ENCODE peak calls at places on chromosome 7, in eight cellular contexts. K, O, P, H, Q, W, R and N are unnamed samples.

GRCh38 chr7:2687338-2687869 is 598 bp upstream of the AMZ1 start:
- DNase-seq in K (peak), W (no peak), H (peak), Q (peak), R (peak), P (no peak), O (no peak), N (no peak)

GRCh38 chr7:26278769-26279168 is 12.9 kb upstream of the SNX10 start:
- DNase-seq in P (no peak), H (no peak), O (no peak), K (no peak), W (peak), Q (no peak), R (peak), N (no peak)

GRCh38 chr7:49294611-49295010 is 370.3 kb downstream of the CDC14C start:
- DNase-seq in P (peak), R (peak), Q (no peak), H (no peak), W (no peak), K (no peak), O (no peak), N (no peak)

GRCh38 chr7:37786741-37787569 is 61.4 kb upstream of the NME8 start:
- DNase-seq in Q (no peak), W (peak), R (no peak), K (no peak), P (no peak), O (no peak), H (no peak), N (no peak)

GRCh38 chr7:37342665-37343471 is 105.8 kb downstream of the ELMO1 start:
- DNase-seq in W (peak), O (no peak), R (no peak), K (no peak), H (no peak), P (no peak), Q (no peak), N (no peak)

GRCh38 chr7:54888067-54888735 is 129.2 kb upstream of the SEC61G start:
- DNase-seq in P (no peak), W (no peak), K (peak), R (peak), O (no peak), H (no peak), Q (no peak), N (no peak)

GRCh38 chr7:56287429-56288138 is 171.4 kb upstream of the NUPR2 start:
- DNase-seq in R (no peak), P (no peak), K (peak), Q (no peak), H (no peak), W (no peak), O (peak), N (no peak)

GRCh38 chr7:103592187-103592586 is 146.2 kb upstream of the SLC26A5 start:
- DNase-seq in R (no peak), H (no peak), O (no peak), W (no peak), K (no peak), P (no peak), Q (no peak), N (no peak)

GRCh38 chr7:77327067-77327931 is 88.8 kb downstream of the GSAP start:
- DNase-seq in R (peak), O (peak), H (peak), Q (peak), P (no peak), W (peak), K (peak), N (peak)

GRCh38 chr7:139572704-139573395 is 49.4 kb downstream of the CLEC2L start:
- DNase-seq in Q (no peak), P (no peak), W (no peak), H (no peak), R (no peak), K (no peak), O (no peak), N (no peak)

GRCh38 chr7:141731476-141732149 is 6.5 kb upstream of the SSBP1 start:
- DNase-seq in K (peak), P (no peak), R (no peak), O (no peak), Q (no peak), H (no peak), W (no peak), N (no peak)

GRCh38 chr7:47233996-47234395 is 347.9 kb downstream of the TNS3 start:
- DNase-seq in P (no peak), Q (no peak), K (no peak), W (no peak), R (no peak), H (no peak), O (no peak), N (no peak)

GRCh38 chr7:109479388-109479787 is 909.7 kb downstream of the DNAJB9 start:
- DNase-seq in R (no peak), Q (no peak), P (no peak), H (no peak), W (no peak), O (no peak), K (no peak), N (no peak)

GRCh38 chr7:99740573-99741437 is 5.8 kb upstream of the CYP3A7 start:
- DNase-seq in R (peak), H (no peak), Q (peak), O (no peak), P (no peak), W (no peak), K (peak), N (peak)

GRCh38 chr7:112866424-112866823 is 76.2 kb upstream of the TMEM168 start:
- DNase-seq in H (no peak), P (no peak), R (no peak), K (no peak), W (peak), O (no peak), Q (no peak), N (no peak)

DNA sequence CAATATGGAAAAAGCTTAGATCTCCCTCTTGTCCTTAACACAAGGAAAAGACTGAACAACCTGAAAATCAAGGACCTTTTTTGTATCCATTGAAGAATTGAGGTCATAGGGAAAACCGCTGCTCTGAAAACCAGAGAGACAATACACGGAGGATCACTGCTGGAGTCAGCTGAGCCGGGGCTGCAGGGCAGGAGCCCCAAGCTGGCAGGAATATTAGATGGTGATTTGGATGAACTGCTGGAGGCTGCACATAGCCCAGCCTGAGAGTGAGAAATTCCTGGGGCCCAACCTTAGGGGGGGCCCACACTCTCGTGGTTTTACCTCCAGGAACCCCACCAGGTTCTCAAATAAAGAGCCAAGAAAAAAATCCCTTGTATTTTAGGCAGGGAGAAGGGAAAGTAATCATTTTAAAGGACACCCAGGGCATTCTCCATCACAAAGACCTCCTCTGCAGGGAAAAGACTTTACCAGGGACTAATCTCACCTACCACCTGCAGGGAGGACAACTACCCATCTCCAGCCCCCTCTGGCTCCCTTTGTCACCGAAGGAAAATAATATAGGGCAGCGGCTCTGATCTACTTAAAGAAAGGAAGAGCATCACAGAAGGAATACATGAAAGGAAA is 55.4 kb upstream of the RNF32 start:
- DNase-seq in O (no peak), H (no peak), P (no peak), Q (no peak), W (no peak), K (no peak), R (no peak), N (no peak)
- H3K4me3 ChIP-seq in O (no peak), H (no peak), P (no peak), Q (no peak), W (no peak), K (no peak), R (no peak), N (no peak)

GRCh38 chr7:68311958-68312357 is 1286.3 kb upstream of the AUTS2 start:
- DNase-seq in O (no peak), K (no peak), R (no peak), P (no peak), Q (no peak), W (no peak), H (no peak), N (no peak)

GRCh38 chr7:68309806-68310205 is 1288.5 kb upstream of the AUTS2 start:
- DNase-seq in Q (no peak), R (no peak), O (no peak), P (no peak), K (no peak), H (no peak), W (no peak), N (no peak)

GRCh38 chr7:68314208-68314607 is 1284.1 kb upstream of the AUTS2 start:
- DNase-seq in W (no peak), K (no peak), R (no peak), Q (no peak), O (no peak), H (no peak), P (no peak), N (no peak)

GRCh38 chr7:68317476-68317875 is 1280.8 kb upstream of the AUTS2 start:
- DNase-seq in R (no peak), O (no peak), K (no peak), Q (no peak), W (no peak), P (no peak), H (no peak), N (no peak)

DNA sequence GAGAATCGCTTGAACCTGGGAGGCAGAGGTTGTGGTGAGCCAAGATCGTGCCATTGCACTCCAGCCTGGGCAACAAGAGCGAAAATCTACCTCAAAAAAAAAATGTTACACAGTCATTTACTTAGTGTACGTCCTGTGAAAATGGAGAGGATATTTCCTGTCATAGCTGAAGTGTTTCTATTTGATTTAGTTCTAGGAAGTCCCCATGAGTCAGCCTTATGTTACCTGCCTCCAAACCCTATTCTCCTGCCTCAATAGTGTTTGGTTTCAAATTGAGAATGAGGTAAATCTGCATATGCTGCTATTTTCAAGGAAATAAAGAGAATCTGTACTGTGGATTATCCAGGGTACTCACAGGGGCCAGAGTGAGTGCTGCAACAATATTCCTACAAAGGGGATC is 1284.5 kb upstream of the AUTS2 start:
- DNase-seq in Q (no peak), O (no peak), K (no peak), W (no peak), H (no peak), R (no peak), P (no peak), N (no peak)
- H3K4me3 ChIP-seq in Q (no peak), O (no peak), K (no peak), W (no peak), H (no peak), R (no peak), P (no peak), N (no peak)

GRCh38 chr7:14836571-14837189 is 65.9 kb downstream of the DGKB start:
- DNase-seq in R (peak), K (peak), Q (peak), P (no peak), H (peak), O (peak), W (no peak), N (peak)
- H3K4me3 ChIP-seq in R (no peak), K (no peak), Q (no peak), P (no peak), H (peak), O (no peak), W (no peak), N (peak)

GRCh38 chr7:6256709-6257535 is 15.5 kb downstream of the CYTH3 start:
- DNase-seq in R (peak), H (peak), P (no peak), W (peak), Q (peak), O (peak), K (peak), N (peak)
- H3K4me3 ChIP-seq in R (no peak), H (peak), P (no peak), W (no peak), Q (no peak), O (no peak), K (no peak), N (no peak)

DNA sequence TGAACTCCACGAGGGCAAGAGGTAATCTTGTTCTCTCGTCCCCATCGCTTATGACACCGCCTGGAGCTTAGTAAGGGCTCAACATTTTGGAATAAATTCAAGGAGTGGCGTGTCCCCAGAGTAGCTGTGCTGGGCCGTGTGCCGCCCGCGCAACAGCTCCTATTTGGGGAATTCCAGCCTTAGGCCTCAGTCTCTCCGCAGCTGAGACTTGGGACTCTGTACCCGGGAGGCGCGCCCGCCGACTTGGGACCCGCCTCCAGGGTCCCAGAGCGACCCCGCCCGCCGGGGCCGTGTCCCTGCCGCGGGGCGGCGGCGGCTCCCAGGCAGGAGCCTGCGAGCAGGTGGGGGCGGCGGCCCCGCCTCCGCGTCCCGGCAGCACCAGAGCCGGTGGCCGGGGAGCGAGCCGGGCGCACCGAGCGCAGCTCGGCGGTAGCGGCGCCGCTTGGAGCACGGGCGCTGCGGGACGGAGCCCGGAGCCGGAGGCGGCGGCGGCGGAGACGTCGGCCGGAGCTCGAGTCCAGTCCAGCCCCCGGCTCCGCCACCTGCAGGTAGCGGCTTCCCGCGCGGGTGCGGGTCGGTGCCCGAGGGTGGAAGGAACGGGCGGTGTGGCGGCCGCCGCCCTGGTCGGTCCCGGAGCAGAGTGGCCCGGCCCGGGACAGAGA is at the start of gene WIPF3:
- DNase-seq in Q (no peak), O (peak), R (no peak), K (peak), H (no peak), P (no peak), W (peak), N (no peak)
- H3K4me3 ChIP-seq in Q (no peak), O (peak), R (no peak), K (no peak), H (peak), P (no peak), W (peak), N (peak)